ENCODE peak calls at places on chromosome 16, in seven cellular contexts. M is RWPE1, B is cardiac fibroblast, R is AG09309, Z is glutamatergic neuron, A is breast epithelium, F is heart left ventricle. I is an unnamed sample.

GRCh38 chr16:54136276-54136625 is 150.3 kb downstream of the IRX3 start:
- DNase-seq in B (peak), Z (no peak), R (no peak), A (no peak), F (no peak), M (peak), I (no peak)

GRCh38 chr16:49009204-49009603 is 272.4 kb downstream of the CBLN1 start:
- DNase-seq in Z (no peak), A (no peak), B (no peak), M (no peak), R (no peak), F (no peak), I (no peak)

GRCh38 chr16:79261461-79261860 is 339.1 kb downstream of the MAF start:
- DNase-seq in Z (peak), F (peak), M (no peak), A (no peak), B (no peak), R (no peak), I (peak)

GRCh38 chr16:50046853-50047252 is 18.9 kb upstream of the HEATR3 start:
- DNase-seq in A (no peak), Z (no peak), M (no peak), B (no peak), R (no peak), F (no peak), I (no peak)

GRCh38 chr16:3654249-3654991 is at the start of gene DNASE1:
- DNase-seq in M (peak), F (peak), Z (peak), B (peak), A (no peak), R (peak), I (peak)

GRCh38 chr16:73154063-73154870 is 106.3 kb upstream of the ZFHX3 start:
- DNase-seq in B (no peak), Z (no peak), M (no peak), R (no peak), A (no peak), F (peak), I (no peak)

GRCh38 chr16:53814791-53815190 is 110.8 kb downstream of the FTO start:
- DNase-seq in M (no peak), F (no peak), A (no peak), B (no peak), R (no peak), Z (no peak), I (no peak)

GRCh38 chr16:88854306-88855111 is 2.2 kb downstream of the GALNS start:
- DNase-seq in Z (no peak), F (no peak), R (no peak), M (no peak), B (no peak), A (no peak), I (no peak)

GRCh38 chr16:84443166-84443802 is 61.2 kb downstream of the MEAK7 start:
- DNase-seq in A (no peak), B (no peak), Z (no peak), R (no peak), F (no peak), M (no peak), I (no peak)

GRCh38 chr16:81095653-81095952 is 592 bp downstream of the GCSH start:
- DNase-seq in R (no peak), A (no peak), M (no peak), B (no peak), F (no peak), Z (no peak), I (no peak)

GRCh38 chr16:75593825-75594820 is 27.9 kb downstream of the GABARAPL2 start:
- DNase-seq in M (peak), R (peak), B (peak), F (no peak), A (no peak), Z (no peak), I (no peak)

GRCh38 chr16:60740033-60740696 is 1296.1 kb downstream of the CDH8 start:
- DNase-seq in F (no peak), A (no peak), R (no peak), B (no peak), Z (no peak), M (no peak), I (no peak)

GRCh38 chr16:55257971-55258613 is 65.9 kb upstream of the IRX6 start:
- DNase-seq in A (no peak), Z (peak), B (peak), M (peak), F (peak), R (peak), I (peak)

GRCh38 chr16:72787130-72787518 is 260.8 kb downstream of the ZFHX3 start:
- DNase-seq in A (no peak), Z (no peak), R (no peak), F (no peak), M (no peak), B (no peak), I (peak)

GRCh38 chr16:17836868-17837602 is 366.3 kb upstream of the XYLT1 start:
- DNase-seq in M (peak), F (no peak), B (peak), R (peak), A (no peak), Z (no peak), I (no peak)

GRCh38 chr16:14196011-14196410 is 124.9 kb downstream of the MRTFB start:
- DNase-seq in F (no peak), M (no peak), Z (no peak), R (no peak), B (peak), A (no peak), I (no peak)

GRCh38 chr16:85746431-85747227 is 4.3 kb downstream of the C16orf74 start:
- DNase-seq in R (no peak), M (peak), F (no peak), Z (no peak), A (no peak), B (peak), I (no peak)

GRCh38 chr16:53055603-53056527 is 1.1 kb downstream of the CHD9 start:
- DNase-seq in M (peak), R (peak), F (peak), A (peak), B (peak), Z (no peak), I (no peak)

GRCh38 chr16:52957199-52957598 is 95.5 kb downstream of the CHD9NB start:
- DNase-seq in R (no peak), M (no peak), A (no peak), Z (no peak), F (no peak), B (no peak), I (no peak)

GRCh38 chr16:25586826-25587225 is 104.9 kb upstream of the HS3ST4 start:
- DNase-seq in M (no peak), F (no peak), A (no peak), R (no peak), B (no peak), Z (no peak), I (no peak)

GRCh38 chr16:720990-721764 is at the start of gene ANTKMT:
- DNase-seq in M (peak), R (no peak), Z (peak), A (peak), B (peak), F (peak), I (peak)

GRCh38 chr16:718389-718788 is 2.6 kb upstream of the ANTKMT start:
- DNase-seq in Z (no peak), F (no peak), B (no peak), M (no peak), A (no peak), R (no peak), I (no peak)

GRCh38 chr16:720507-720989 is 398 bp upstream of the ANTKMT start:
- DNase-seq in B (peak), R (no peak), A (no peak), Z (peak), M (no peak), F (peak), I (peak)

GRCh38 chr16:718922-719321 is 2.0 kb upstream of the ANTKMT start:
- DNase-seq in B (no peak), R (no peak), F (no peak), A (no peak), Z (no peak), M (no peak), I (no peak)

DNA sequence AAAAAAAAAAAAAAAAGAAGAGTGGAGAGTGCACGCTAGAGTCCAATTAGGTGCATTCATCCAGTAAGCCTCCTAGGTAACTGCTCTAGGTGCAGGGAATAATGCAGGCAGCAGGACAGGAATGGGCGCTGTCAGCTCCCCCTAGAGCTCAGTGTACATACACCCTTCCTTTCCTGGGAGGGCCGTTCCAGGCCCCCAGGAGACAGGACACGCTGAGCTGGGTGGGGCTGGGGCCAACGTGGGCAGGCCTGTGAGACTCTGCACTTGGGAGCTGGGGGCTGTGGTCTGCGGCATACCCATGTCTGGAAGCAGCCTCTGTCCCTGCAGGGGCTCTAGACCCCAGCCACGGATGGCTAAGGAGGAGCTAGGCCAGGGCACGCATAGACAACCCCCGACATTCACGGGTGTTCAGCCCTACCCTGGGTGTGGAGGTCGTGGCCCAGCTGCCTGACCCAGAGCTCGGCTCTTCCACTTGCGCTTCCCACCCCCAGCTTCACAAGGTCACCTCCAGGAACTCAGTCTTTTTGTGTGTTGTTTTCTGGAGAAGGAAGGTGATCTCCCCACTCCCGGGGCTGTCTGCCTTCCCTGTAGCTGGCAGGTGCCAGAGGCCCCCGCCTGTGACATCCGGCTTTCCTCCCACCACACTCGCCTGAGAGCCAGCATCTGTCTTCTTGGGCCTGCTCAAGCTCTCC is 985 bp upstream of the ANTKMT start:
- DNase-seq in F (no peak), B (no peak), A (no peak), M (no peak), Z (no peak), R (no peak), I (no peak)
- TF ChIP-seq CTCF in F (peak), B (peak), A (no peak), M (peak), Z (no peak), R (peak), I (peak)

GRCh38 chr16:4814542-4815173 is 12.2 kb upstream of the ROGDI start:
- DNase-seq in F (peak), A (no peak), M (no peak), B (no peak), Z (no peak), R (no peak), I (no peak)
- TF ChIP-seq CTCF in F (no peak), A (no peak), M (no peak), B (no peak), Z (no peak), R (no peak), I (no peak)

DNA sequence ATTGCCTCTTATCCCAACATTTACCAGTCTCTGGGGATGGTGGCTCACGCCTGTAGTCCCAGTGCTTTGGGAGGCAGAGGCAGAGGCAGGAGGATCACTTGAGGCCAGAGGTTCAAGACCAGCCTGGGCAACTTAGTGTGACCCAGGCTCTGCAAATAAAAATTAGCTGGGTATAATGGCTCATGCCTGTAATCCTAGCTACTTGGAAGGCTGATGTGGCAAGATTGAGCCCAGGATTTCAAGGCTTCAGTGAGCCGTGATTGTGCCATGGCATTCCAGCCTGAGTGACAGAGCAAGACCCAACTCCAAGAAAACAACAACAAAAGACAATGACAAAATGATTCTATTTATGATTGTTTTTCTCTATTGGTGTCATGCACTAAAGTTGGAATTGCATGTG is 244.9 kb downstream of the RBFOX1 start:
- DNase-seq in B (no peak), R (no peak), M (no peak), F (no peak), Z (no peak), A (no peak), I (no peak)
- TF ChIP-seq CTCF in B (no peak), R (no peak), M (no peak), F (no peak), Z (no peak), A (no peak), I (no peak)

DNA sequence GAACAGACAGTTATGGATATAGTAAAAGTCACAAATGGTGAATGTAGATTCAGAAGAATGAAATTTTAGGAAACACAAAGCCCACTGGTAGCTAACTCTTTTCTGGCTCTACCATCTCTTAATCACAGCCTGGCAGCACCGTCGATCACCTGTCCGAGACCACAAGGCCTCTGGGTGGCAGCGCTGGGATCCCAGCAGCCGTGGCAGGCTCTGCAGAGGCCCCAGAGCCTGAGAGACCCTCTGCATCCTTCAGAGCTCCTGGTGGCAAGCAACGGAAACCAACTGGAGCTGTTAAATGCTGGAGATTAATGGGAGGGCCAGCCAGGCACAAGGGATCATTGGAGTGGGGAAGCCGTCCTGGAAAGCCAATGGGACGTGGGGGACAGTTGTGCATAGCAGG is 26.3 kb downstream of the LAT start:
- DNase-seq in B (no peak), R (no peak), F (no peak), Z (no peak), M (no peak), A (no peak), I (no peak)
- TF ChIP-seq CTCF in B (no peak), R (no peak), F (no peak), Z (no peak), M (no peak), A (no peak), I (no peak)

GRCh38 chr16:57527027-57527426 is 9.3 kb downstream of the CCDC102A start:
- DNase-seq in A (no peak), B (no peak), M (no peak), F (no peak), Z (no peak), R (no peak), I (no peak)
- TF ChIP-seq CTCF in A (no peak), B (no peak), M (no peak), F (no peak), Z (no peak), R (no peak), I (no peak)

DNA sequence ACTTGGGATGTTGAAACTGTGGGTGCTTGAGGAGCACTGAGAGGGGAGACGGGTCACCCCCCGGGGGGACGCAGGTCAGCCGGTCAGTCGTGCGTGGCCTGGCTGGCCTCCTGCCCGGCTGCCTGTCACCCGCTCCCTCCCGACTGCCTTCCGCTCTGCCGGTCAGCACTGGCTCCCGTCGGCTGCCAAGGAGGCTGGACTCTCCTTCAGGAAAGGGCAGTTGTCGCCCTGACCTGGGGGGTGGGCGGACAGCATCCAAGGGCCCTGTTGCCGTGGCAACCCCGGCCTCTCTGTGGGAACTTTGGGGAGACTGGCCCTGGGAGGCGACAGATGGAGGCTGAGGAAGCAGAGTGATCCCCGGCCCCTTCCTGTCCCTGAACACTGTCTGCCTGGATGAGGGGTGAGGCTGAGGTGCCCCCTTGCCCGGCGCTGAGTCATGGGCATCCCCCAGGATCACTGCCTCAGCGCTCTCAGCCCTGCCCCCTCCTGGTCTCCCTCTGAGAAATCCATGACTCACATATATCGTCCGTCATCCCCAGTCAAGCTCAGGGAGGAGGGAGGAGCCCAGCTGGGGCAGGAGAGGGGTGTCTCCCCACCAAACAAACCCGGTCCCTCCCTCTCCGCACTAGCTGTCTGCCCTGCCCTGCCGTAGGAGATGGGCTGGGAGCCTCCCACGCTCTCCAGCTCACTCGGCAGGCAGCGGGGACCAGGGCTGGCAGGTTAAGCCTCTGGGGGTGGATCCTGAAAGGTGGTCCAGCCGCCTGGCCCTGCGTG is at the start of gene ADGRG1:
- DNase-seq in F (peak), Z (peak), R (peak), B (peak), A (peak), M (peak), I (peak)
- TF ChIP-seq CTCF in F (no peak), Z (no peak), R (no peak), B (no peak), A (no peak), M (no peak), I (peak)

I was measured in neural crest cell.